ENCODE peak calls at places on chromosomes 6 and 20, in nine cellular contexts. K, V, Z, J, H, G, B, T and W are unnamed samples.

GRCh38 chr6:14144678-14145113 is 27.1 kb downstream of the CD83 start:
- DNase-seq in K (peak; percentile 85), V (peak; percentile 39), Z (peak; percentile 59), J (peak; percentile 88), H (peak; percentile 79), G (peak; percentile 65), B (peak; percentile 27), T (peak; percentile 68), W (no peak)

GRCh38 chr6:138465007-138465645 is 34.2 kb downstream of the NHSL1 start:
- DNase-seq in K (peak; percentile 46), V (no peak), Z (no peak), J (no peak), H (peak; percentile 95), G (no peak), B (peak; percentile 99), T (no peak), W (no peak)

GRCh38 chr6:134223761-134224445 is 94.0 kb downstream of the SGK1 start:
- DNase-seq in K (no peak), V (no peak), Z (no peak), J (no peak), H (peak; percentile 71), G (no peak), B (peak; percentile 44), T (no peak), W (no peak)

GRCh38 chr6:34792605-34793500 is 970 bp downstream of the BLTP3A start:
- DNase-seq in K (peak; percentile 54), V (peak; percentile 28), Z (no peak), J (peak; percentile 39), H (peak; percentile 87), G (peak; percentile 22), B (peak; percentile 35), T (peak; percentile 54), W (no peak)

GRCh38 chr6:117174835-117175360 is 90.5 kb upstream of the VGLL2 start:
- DNase-seq in K (no peak), V (no peak), Z (no peak), J (no peak), H (no peak), G (no peak), B (no peak), T (no peak), W (no peak)

GRCh38 chr6:2875840-2876207 is 27.3 kb downstream of the SERPINB9 start:
- DNase-seq in K (no peak), V (no peak), Z (no peak), J (peak; percentile 34), H (peak; percentile 42), G (peak; percentile 30), B (no peak), T (peak; percentile 71), W (no peak)

GRCh38 chr6:27129095-27129815 is 118.2 kb upstream of the PRSS16 start:
- DNase-seq in K (no peak), V (no peak), Z (no peak), J (no peak), H (no peak), G (no peak), B (no peak), T (no peak), W (no peak)

GRCh38 chr6:17863971-17864754 is 123.3 kb downstream of the KIF13A start:
- DNase-seq in K (no peak), V (peak; percentile 24), Z (no peak), J (no peak), H (peak; percentile 93), G (peak; percentile 38), B (peak; percentile 88), T (peak; percentile 52), W (no peak)

GRCh38 chr6:88360203-88360797 is 194.2 kb upstream of the CNR1 start:
- DNase-seq in K (no peak), V (no peak), Z (no peak), J (no peak), H (peak; percentile 83), G (no peak), B (peak; percentile 82), T (no peak), W (no peak)

GRCh38 chr6:161462148-161462547 is 188.3 kb upstream of the AGPAT4 start:
- DNase-seq in K (no peak), V (no peak), Z (no peak), J (no peak), H (peak; percentile 24), G (no peak), B (peak; percentile 64), T (no peak), W (no peak)

GRCh38 chr6:81253821-81254220 is 498.7 kb downstream of the TENT5A start:
- DNase-seq in K (no peak), V (no peak), Z (no peak), J (no peak), H (peak; percentile 18), G (no peak), B (no peak), T (no peak), W (no peak)

GRCh38 chr6:11589261-11589660 is 51.7 kb downstream of the TMEM170B start:
- DNase-seq in K (no peak), V (no peak), Z (no peak), J (no peak), H (no peak), G (no peak), B (no peak), T (no peak), W (no peak)

GRCh38 chr6:116363759-116364158 is 7.0 kb upstream of the DSE start:
- DNase-seq in K (no peak), V (no peak), Z (no peak), J (no peak), H (peak; percentile 63), G (no peak), B (peak; percentile 63), T (no peak), W (no peak)

GRCh38 chr6:144661101-144661806 is 376.1 kb downstream of the UTRN start:
- DNase-seq in K (peak; percentile 54), V (no peak), Z (no peak), J (peak; percentile 39), H (peak; percentile 21), G (no peak), B (peak; percentile 49), T (no peak), W (no peak)

GRCh38 chr6:38528196-38528965 is 111.3 kb downstream of the BTBD9 start:
- DNase-seq in K (no peak), V (no peak), Z (no peak), J (no peak), H (no peak), G (no peak), B (peak; percentile 77), T (no peak), W (no peak)
- H3K4me1 ChIP-seq in K (no peaks in the 10 kb centered on the region), V (no peaks in the 10 kb centered on the region), Z (no peaks in the 10 kb centered on the region), J (peaks cover 3% of the 10 kb centered on the region), H (no peaks in the 10 kb centered on the region), G (no peaks in the 10 kb centered on the region), B (peaks cover 7% of the 10 kb centered on the region), T (no peaks in the 10 kb centered on the region), W (no peaks in the 10 kb centered on the region)

GRCh38 chr6:111845441-111845871 is 27.8 kb downstream of the FYN start:
- DNase-seq in K (peak; percentile 15), V (no peak), Z (no peak), J (peak; percentile 39), H (no peak), G (no peak), B (no peak), T (no peak), W (no peak)
- H3K4me1 ChIP-seq in K (peaks cover 31% of the 10 kb centered on the region), V (no peaks in the 10 kb centered on the region), Z (peaks cover 98% of the 10 kb centered on the region), J (peaks cover 82% of the 10 kb centered on the region), H (peaks cover 13% of the 10 kb centered on the region), G (peaks cover 12% of the 10 kb centered on the region), B (peaks cover 46% of the 10 kb centered on the region), T (no peaks in the 10 kb centered on the region), W (peaks cover 41% of the 10 kb centered on the region)

GRCh38 chr6:148972481-148972880 is 225.7 kb downstream of the UST start:
- DNase-seq in K (peak; percentile 90), V (peak; percentile 22), Z (peak; percentile 14), J (peak; percentile 91), H (no peak), G (no peak), B (peak; percentile 38), T (no peak), W (no peak)
- H3K4me1 ChIP-seq in K (peaks cover 19% of the 10 kb centered on the region), V (no peaks in the 10 kb centered on the region), Z (no peaks in the 10 kb centered on the region), J (peaks cover 55% of the 10 kb centered on the region), H (peaks cover 39% of the 10 kb centered on the region), G (no peaks in the 10 kb centered on the region), B (peaks cover 28% of the 10 kb centered on the region), T (no peaks in the 10 kb centered on the region), W (peaks cover 6% of the 10 kb centered on the region)

DNA sequence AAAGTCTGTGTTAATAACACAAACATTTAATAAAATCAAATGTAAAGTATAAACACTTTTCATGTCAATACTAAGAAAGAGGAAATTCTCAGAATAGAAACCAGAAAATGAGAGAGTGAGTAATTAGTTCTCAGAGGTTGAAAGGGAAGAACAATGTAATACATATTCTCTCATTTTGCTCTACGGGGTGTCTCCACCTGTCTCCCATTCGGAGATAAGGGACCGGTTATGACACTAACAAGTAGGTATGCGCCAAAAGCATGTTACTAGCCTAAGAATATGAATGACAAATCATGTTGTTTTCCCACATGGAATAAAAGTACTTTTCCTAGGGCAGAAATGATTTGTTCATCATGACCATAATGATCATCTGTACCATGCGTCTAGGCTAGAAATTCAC is 35.6 kb upstream of the PRELID3B start:
- DNase-seq in K (no peak), V (no peak), Z (no peak), J (no peak), H (no peak), G (no peak), B (no peak), T (no peak), W (no peak)
- H3K4me1 ChIP-seq in K (no peaks in the 10 kb centered on the region), V (no peaks in the 10 kb centered on the region), Z (no peaks in the 10 kb centered on the region), J (no peaks in the 10 kb centered on the region), H (peaks cover 12% of the 10 kb centered on the region), G (no peaks in the 10 kb centered on the region), B (no peaks in the 10 kb centered on the region), T (no peaks in the 10 kb centered on the region), W (no peaks in the 10 kb centered on the region)

GRCh38 chr20:35271904-35272303 is 6.0 kb downstream of the MMP24OS start:
- DNase-seq in K (no peak), V (no peak), Z (no peak), J (no peak), H (peak; percentile 79), G (no peak), B (peak; percentile 58), T (no peak), W (no peak)
- H3K4me1 ChIP-seq in K (peaks cover 4% of the 10 kb centered on the region), V (peaks cover 9% of the 10 kb centered on the region), Z (peaks cover 10% of the 10 kb centered on the region), J (peaks cover 5% of the 10 kb centered on the region), H (peaks cover 20% of the 10 kb centered on the region), G (peaks cover 2% of the 10 kb centered on the region), B (peaks cover 7% of the 10 kb centered on the region), T (no peaks in the 10 kb centered on the region), W (peaks cover 13% of the 10 kb centered on the region)